ENCODE peak calls at places on chromosomes 5 and 9, in ten cellular contexts. N, C, M, D, H, E, O, S, T and U are unnamed samples.

GRCh38 chr5:50853151-50853550 is 186.7 kb downstream of the PARP8 start:
- DNase-seq in N (no peak), C (no peak), M (no peak), D (no peak), H (no peak), E (no peak), O (no peak), S (no peak), T (no peak), U (no peak)

GRCh38 chr9:1738511-1739100 is 276.5 kb upstream of the SMARCA2 start:
- DNase-seq in N (no peak), C (no peak), M (no peak), D (no peak), H (no peak), E (no peak), O (no peak), S (no peak), T (no peak), U (no peak)

GRCh38 chr5:77015938-77016569 is 14.2 kb upstream of the AGGF1 start:
- DNase-seq in N (peak), C (peak), M (no peak), D (no peak), H (no peak), E (no peak), O (peak), S (peak), T (no peak), U (no peak)

GRCh38 chr5:127875235-127876021 is 172.2 kb downstream of the CCDC192 start:
- DNase-seq in N (no peak), C (peak), M (peak), D (peak), H (peak), E (peak), O (peak), S (peak), T (peak), U (peak)

GRCh38 chr5:65808818-65809217 is 86.8 kb downstream of the NLN start:
- DNase-seq in N (no peak), C (no peak), M (no peak), D (no peak), H (no peak), E (no peak), O (no peak), S (no peak), T (no peak), U (no peak)

GRCh38 chr9:36078047-36078446 is 41.3 kb downstream of the RECK start:
- DNase-seq in N (no peak), C (no peak), M (no peak), D (no peak), H (no peak), E (no peak), O (no peak), S (no peak), T (no peak), U (no peak)

GRCh38 chr5:123882305-123882704 is 370.3 kb downstream of the CSNK1G3 start:
- DNase-seq in N (no peak), C (no peak), M (no peak), D (no peak), H (no peak), E (no peak), O (peak), S (no peak), T (no peak), U (no peak)

GRCh38 chr5:1008451-1009358 is at the start of gene NKD2:
- DNase-seq in N (no peak), C (peak), M (peak), D (peak), H (peak), E (peak), O (peak), S (no peak), T (peak), U (peak)

GRCh38 chr5:37882636-37883035 is 42.8 kb upstream of the GDNF start:
- DNase-seq in N (no peak), C (no peak), M (no peak), D (no peak), H (no peak), E (no peak), O (no peak), S (no peak), T (no peak), U (no peak)